ENCODE peak calls at places on chromosome 1, in eight cellular contexts. M, W, T, F, Z, N, L and G are unnamed samples. For H3K9me2, the result is how much of the 10 kb centered on the place peaks cover.

GRCh38 chr1:25668931-25669573 is 52.5 kb downstream of the MAN1C1 start:
- DNase-seq in N (no peak), T (no peak), L (no peak), W (no peak), M (no peak), F (no peak), Z (no peak), G (no peak)

GRCh38 chr1:11598461-11598860 is 55.8 kb downstream of the FBXO2 start:
- DNase-seq in T (no peak), W (no peak), F (no peak), M (no peak), Z (no peak), N (no peak), L (no peak), G (no peak)

GRCh38 chr1:215556996-215557395 is 10.1 kb upstream of the KCTD3 start:
- DNase-seq in Z (no peak), W (no peak), N (no peak), L (no peak), T (no peak), F (no peak), M (no peak), G (no peak)

GRCh38 chr1:107793896-107794440 is 171.0 kb downstream of the VAV3 start:
- DNase-seq in M (no peak), L (no peak), F (no peak), N (no peak), W (no peak), T (no peak), Z (no peak), G (peak)

GRCh38 chr1:47201179-47201578 is 11.3 kb upstream of the PDZK1IP1 start:
- DNase-seq in T (no peak), L (no peak), N (no peak), W (no peak), Z (no peak), F (no peak), M (no peak), G (no peak)

GRCh38 chr1:43221256-43221778 is 48.5 kb upstream of the TMEM125 start:
- DNase-seq in M (no peak), T (no peak), L (no peak), Z (peak), N (peak), F (no peak), W (no peak), G (no peak)

GRCh38 chr1:51963592-51964308 is 26.8 kb downstream of the RAB3B start:
- DNase-seq in M (no peak), W (no peak), F (no peak), N (no peak), L (no peak), T (no peak), Z (peak), G (no peak)

GRCh38 chr1:12477936-12478611 is 139.9 kb downstream of the DHRS3 start:
- DNase-seq in M (peak), Z (no peak), T (peak), F (peak), W (peak), N (no peak), L (peak), G (peak)

GRCh38 chr1:183620311-183620710 is 15.3 kb downstream of the ARPC5 start:
- DNase-seq in Z (no peak), T (no peak), M (no peak), F (no peak), W (peak), N (no peak), L (no peak), G (no peak)

GRCh38 chr1:241442686-241443085 is 76.9 kb downstream of the FH start:
- DNase-seq in T (no peak), F (no peak), M (no peak), N (no peak), W (no peak), L (no peak), Z (no peak), G (no peak)

DNA sequence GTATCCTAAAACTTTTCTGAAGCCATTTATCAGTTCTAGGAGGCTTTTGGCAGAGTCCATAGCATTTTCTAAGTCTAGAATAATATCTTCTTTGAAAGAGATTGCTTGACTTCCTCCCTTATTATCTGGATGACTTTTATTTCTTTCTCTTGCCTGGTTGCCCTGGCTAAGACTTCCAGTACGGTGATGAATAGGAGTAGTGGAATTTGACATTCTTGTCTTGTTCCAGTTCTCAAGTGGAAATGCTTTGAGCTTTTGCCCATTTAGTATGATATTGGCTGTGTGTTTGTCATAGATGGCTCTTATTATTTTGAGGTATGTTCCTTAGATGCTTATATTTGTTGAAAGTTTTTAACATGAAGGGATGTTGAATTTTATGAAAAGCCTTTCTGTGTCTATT is 1647.9 kb downstream of the PLA2G4A start:
- DNase-seq in F (no peak), W (no peak), Z (no peak), N (no peak), T (no peak), M (no peak), L (no peak), G (no peak)
- H3K9me2 ChIP-seq in F (under half), W (under half), Z (under half), N (under half), T (under half), M (under half), L (under half), G (under half)

DNA sequence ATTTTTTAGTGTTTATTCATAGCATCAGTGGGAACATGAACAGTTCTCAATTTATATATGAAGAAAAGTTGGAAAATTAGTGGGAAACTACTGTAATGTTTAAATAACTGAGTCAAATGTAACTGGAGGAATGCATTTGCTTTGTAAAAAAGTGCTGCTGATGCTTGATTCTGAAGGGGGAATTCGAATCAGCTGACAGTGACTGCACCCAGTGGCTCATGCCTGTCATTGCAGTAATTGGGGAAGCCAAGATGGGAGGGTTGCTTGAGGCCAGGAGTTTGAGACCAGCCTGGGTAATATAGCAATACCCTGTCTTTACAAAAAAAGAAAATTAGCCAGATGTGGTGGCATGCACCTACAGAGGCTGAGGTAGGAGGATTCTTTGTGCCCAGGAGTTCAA is 398.4 kb downstream of the ZP4 start:
- DNase-seq in L (no peak), F (no peak), M (no peak), Z (no peak), T (peak), N (no peak), W (peak), G (no peak)
- TF ChIP-seq CTCF in L (no peak), F (no peak), M (no peak), Z (peak), T (no peak), N (peak), W (peak), G (no peak)

DNA sequence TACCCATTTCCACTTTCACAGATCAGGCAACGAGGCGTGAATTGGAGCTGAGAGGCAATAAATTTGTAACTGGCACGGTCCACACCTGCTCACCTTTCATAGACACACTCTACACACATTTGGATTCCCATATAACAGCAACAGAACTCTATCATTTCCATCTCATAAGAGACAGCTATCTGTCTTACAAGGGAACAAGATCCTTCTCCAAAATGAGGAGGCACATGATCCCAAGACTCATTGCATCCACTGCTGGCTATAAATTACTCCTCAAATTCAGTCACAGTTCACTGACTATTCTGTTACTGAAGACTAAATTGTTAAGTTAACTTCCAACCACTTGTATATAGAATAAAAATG is 342.8 kb downstream of the MATN1 start:
- DNase-seq in W (no peak), M (no peak), L (no peak), N (no peak), Z (no peak), F (no peak), T (no peak), G (no peak)
- H3K9me2 ChIP-seq in W (under half), M (under half), L (under half), N (under half), Z (under half), F (under half), T (under half), G (under half)

DNA sequence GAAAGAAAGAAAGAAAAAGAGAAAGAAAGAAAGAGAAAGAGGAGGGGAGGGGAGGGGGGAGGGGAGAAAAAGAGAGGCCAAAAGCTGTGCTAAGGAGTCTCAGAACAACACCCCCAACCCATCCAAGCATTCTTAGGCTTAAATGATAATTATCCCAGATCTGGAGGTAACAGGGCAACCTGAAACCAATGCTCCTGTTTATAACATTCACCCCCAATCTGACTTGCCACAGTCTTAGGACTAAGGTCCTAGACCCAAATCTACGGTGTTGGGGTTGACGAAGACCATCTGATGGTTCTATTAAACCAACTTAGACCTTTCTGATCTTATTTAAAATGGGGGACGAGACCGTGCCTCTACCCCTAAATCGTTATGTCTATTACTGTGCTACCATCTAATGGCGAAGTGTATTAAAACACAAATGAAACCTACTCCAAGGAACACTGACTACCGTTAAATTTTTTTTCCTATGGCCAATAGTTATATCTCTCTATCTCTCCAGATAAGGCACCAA is 119.3 kb upstream of the CDC42BPA start:
- DNase-seq in L (peak), F (peak), M (peak), N (peak), W (peak), Z (peak), T (peak), G (peak)
- TF ChIP-seq CTCF in L (peak), F (peak), M (peak), N (peak), W (peak), Z (peak), T (peak), G (peak)

DNA sequence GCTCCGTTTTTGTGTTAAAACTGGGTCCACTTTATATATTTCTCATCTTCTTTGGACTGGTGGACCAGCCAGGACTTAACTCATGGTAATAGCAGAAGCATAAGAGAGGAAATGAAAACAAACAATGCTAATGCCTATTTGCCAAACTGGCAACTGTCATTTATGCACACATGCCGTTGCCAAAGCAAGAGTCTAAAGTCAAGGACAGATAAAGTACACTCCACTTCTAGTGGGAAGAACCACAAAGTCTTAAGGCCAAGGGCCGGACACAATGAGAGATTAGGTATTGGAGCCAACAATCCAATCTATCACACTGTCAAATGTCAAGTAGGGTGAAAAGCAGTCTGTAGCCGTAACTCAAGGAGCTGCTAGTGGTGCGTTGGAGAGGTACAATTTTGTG is 157.7 kb downstream of the LYPLAL1 start:
- DNase-seq in T (no peak), N (no peak), W (no peak), F (no peak), M (no peak), Z (no peak), L (no peak), G (no peak)
- H3K9me2 ChIP-seq in T (under half), N (under half), W (under half), F (under half), M (under half), Z (under half), L (under half), G (under half)